ENCODE peak calls at places on chromosomes 12 and 14, in five cellular contexts. One of them, this sample, is unnamed.

GRCh38 chr12:119247007-119247719 is 68.4 kb downstream of the HSPB8 start:
- DNase-seq in GM12878: no peak
- DNase-seq in SK-N-SH: no peak
- DNase-seq in HepG2: no peak
- DNase-seq in K562: no peak
- DNase-seq in this sample: no peak

GRCh38 chr12:49627752-49628360 is 4.5 kb downstream of the PRPF40B start:
- DNase-seq in GM12878: no peak
- DNase-seq in SK-N-SH: no peak
- DNase-seq in HepG2: no peak
- DNase-seq in K562: no peak
- DNase-seq in this sample: no peak

GRCh38 chr14:51962678-51963077 is 26.7 kb upstream of the RTRAF start:
- DNase-seq in GM12878: no peak
- DNase-seq in SK-N-SH: no peak
- DNase-seq in HepG2: no peak
- DNase-seq in K562: no peak
- DNase-seq in this sample: no peak

GRCh38 chr12:96986883-96987523 is 79.9 kb downstream of the NEDD1 start:
- DNase-seq in GM12878: no peak
- DNase-seq in SK-N-SH: peak; percentile 64
- DNase-seq in HepG2: peak; percentile 27
- DNase-seq in K562: peak; percentile 16
- DNase-seq in this sample: peak; percentile 22

GRCh38 chr12:124617615-124618014 is 50.2 kb upstream of the NCOR2 start:
- DNase-seq in GM12878: no peak
- DNase-seq in SK-N-SH: peak; percentile 90
- DNase-seq in HepG2: no peak
- DNase-seq in K562: peak; percentile 48
- DNase-seq in this sample: no peak

GRCh38 chr12:55072093-55072492 is 52.3 kb downstream of the NEUROD4 start:
- DNase-seq in GM12878: no peak
- DNase-seq in SK-N-SH: no peak
- DNase-seq in HepG2: peak; percentile 23
- DNase-seq in K562: no peak
- DNase-seq in this sample: no peak

GRCh38 chr12:10121278-10121677 is 8.7 kb downstream of the CLEC7A start:
- DNase-seq in GM12878: no peak
- DNase-seq in SK-N-SH: no peak
- DNase-seq in HepG2: no peak
- DNase-seq in K562: no peak
- DNase-seq in this sample: no peak

GRCh38 chr12:26790645-26790994 is 42.4 kb downstream of the ITPR2 start:
- DNase-seq in GM12878: no peak
- DNase-seq in SK-N-SH: no peak
- DNase-seq in HepG2: no peak
- DNase-seq in K562: no peak
- DNase-seq in this sample: no peak

GRCh38 chr14:40899435-40899834 is 707.2 kb upstream of the LRFN5 start:
- DNase-seq in GM12878: no peak
- DNase-seq in SK-N-SH: no peak
- DNase-seq in HepG2: no peak
- DNase-seq in K562: no peak
- DNase-seq in this sample: no peak

GRCh38 chr12:110256780-110257431 is 24.1 kb upstream of the ATP2A2 start:
- DNase-seq in GM12878: no peak
- DNase-seq in SK-N-SH: no peak
- DNase-seq in HepG2: no peak
- DNase-seq in K562: no peak
- DNase-seq in this sample: no peak

GRCh38 chr12:56007892-56008471 is 10.9 kb downstream of the SUOX start:
- DNase-seq in GM12878: no peak
- DNase-seq in SK-N-SH: no peak
- DNase-seq in HepG2: no peak
- DNase-seq in K562: no peak
- DNase-seq in this sample: peak; percentile 20

DNA sequence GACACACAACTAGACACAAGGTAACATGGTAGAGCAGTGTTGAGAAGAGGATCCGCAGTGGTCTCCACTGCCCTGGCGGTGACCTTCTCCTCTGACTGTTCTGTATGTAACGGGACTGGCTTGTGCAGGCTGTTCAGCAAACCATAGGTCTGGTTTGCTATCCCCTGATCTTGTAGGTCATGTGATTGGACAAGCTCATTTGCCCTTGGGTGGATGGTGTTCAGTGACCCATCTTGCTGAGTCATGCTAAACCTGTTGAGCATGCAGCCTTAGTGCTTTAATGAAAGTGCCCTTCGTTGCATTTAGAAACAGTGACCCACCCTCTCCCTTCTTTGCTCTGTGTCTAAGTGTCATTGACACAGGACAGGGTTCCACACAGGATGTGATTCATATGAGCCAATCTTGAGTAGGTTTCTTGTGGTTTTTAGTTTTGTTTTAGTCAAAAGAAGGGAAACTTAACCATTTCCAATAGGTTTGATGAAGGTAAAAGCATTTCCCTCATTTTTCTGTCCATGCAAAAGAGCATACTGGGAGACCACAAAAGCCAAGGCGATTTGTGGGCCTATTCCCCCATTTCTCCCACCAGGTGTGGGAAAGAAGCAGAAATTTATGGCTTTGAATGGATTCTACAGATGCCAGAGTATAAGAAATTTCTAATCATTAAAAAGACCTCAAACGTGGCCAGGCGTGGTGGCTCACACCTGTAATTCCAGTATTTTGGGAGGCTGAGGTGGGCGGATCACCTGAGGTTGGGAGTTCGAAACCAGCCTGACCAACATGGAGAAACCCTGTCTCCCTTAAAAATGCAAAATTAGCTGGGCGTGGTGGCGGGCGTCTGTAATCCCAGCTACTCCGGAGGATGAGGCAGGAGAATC is 32.6 kb upstream of the HIF1A start:
- DNase-seq in GM12878: peak; percentile 100
- DNase-seq in SK-N-SH: peak; percentile 19
- DNase-seq in HepG2: peak; percentile 59
- DNase-seq in K562: peak; percentile 18
- DNase-seq in this sample: no peak
- TF ChIP-seq FOXM1 in GM12878: peak; percentile 92
- TF ChIP-seq FOXM1 in SK-N-SH: no peak
- TF ChIP-seq FOXM1 in HepG2: no peak
- TF ChIP-seq FOXM1 in K562: no peak
- TF ChIP-seq FOXM1 in this sample: no peak

GRCh38 chr14:105279642-105280361 is 21.0 kb downstream of the BRF1 start:
- DNase-seq in GM12878: no peak
- DNase-seq in SK-N-SH: no peak
- DNase-seq in HepG2: no peak
- DNase-seq in K562: no peak
- DNase-seq in this sample: no peak

GRCh38 chr14:105282098-105282725 is 18.6 kb downstream of the BRF1 start:
- DNase-seq in GM12878: no peak
- DNase-seq in SK-N-SH: no peak
- DNase-seq in HepG2: no peak
- DNase-seq in K562: no peak
- DNase-seq in this sample: no peak

GRCh38 chr14:105283028-105283427 is 17.8 kb downstream of the BRF1 start:
- DNase-seq in GM12878: no peak
- DNase-seq in SK-N-SH: no peak
- DNase-seq in HepG2: no peak
- DNase-seq in K562: peak; percentile 3
- DNase-seq in this sample: no peak

GRCh38 chr14:105281354-105282097 is 19.3 kb downstream of the BRF1 start:
- DNase-seq in GM12878: no peak
- DNase-seq in SK-N-SH: peak; percentile 70
- DNase-seq in HepG2: peak; percentile 46
- DNase-seq in K562: no peak
- DNase-seq in this sample: peak; percentile 66

DNA sequence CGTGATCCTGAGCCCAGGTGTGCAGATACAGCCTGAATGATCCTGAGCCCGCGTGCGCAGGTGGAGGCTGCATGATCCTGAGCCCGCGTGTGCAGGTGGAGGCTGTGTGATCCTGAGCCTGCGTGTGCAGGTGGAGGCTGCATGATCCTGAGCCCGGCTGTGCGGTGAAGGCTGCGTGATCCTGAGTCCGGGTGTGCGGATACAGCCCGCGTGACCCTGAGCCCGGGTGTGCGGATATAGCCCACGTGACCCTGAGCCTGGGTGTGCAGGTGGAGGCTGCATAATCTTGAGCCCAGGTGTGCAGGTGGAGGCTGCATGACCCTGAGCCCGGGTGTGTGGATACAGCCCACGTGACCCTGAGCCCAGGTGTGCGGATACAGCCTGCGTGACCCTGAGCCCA is 20.3 kb downstream of the BRF1 start:
- DNase-seq in GM12878: no peak
- DNase-seq in SK-N-SH: no peak
- DNase-seq in HepG2: no peak
- DNase-seq in K562: no peak
- DNase-seq in this sample: no peak
- TF ChIP-seq FOXM1 in GM12878: no peak
- TF ChIP-seq FOXM1 in SK-N-SH: no peak
- TF ChIP-seq FOXM1 in HepG2: no peak
- TF ChIP-seq FOXM1 in K562: no peak
- TF ChIP-seq FOXM1 in this sample: no peak

DNA sequence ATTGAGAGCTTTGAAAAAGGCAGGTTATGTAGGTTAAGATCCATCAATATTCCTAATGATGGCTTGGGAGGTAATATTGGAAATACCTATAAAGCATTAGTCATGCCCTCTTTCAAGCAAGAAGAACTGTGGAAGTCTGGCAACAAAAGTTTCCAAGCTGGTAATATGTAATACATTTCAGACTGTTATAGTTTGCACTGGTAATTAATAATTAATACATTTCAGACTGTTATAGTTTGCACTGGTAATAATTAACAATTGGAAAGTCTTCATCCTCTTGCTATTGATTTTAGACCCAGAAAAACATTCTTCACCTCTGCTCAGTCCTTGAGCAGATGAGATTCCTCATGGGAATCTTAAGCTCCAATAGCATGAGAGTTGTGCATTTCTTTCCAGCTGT is 29.0 kb upstream of the WDR89 start:
- DNase-seq in GM12878: no peak
- DNase-seq in SK-N-SH: no peak
- DNase-seq in HepG2: no peak
- DNase-seq in K562: no peak
- DNase-seq in this sample: no peak
- TF ChIP-seq FOXM1 in GM12878: no peak
- TF ChIP-seq FOXM1 in SK-N-SH: no peak
- TF ChIP-seq FOXM1 in HepG2: no peak
- TF ChIP-seq FOXM1 in K562: no peak
- TF ChIP-seq FOXM1 in this sample: no peak

GRCh38 chr12:98373019-98373554 is 142.3 kb upstream of the TMPO start:
- DNase-seq in GM12878: no peak
- DNase-seq in SK-N-SH: peak; percentile 43
- DNase-seq in HepG2: peak; percentile 30
- DNase-seq in K562: peak; percentile 33
- DNase-seq in this sample: peak; percentile 40
- TF ChIP-seq FOXM1 in GM12878: no peak
- TF ChIP-seq FOXM1 in SK-N-SH: no peak
- TF ChIP-seq FOXM1 in HepG2: no peak
- TF ChIP-seq FOXM1 in K562: no peak
- TF ChIP-seq FOXM1 in this sample: no peak

GRCh38 chr14:100309028-100309718 is 2.9 kb upstream of the SLC25A29 start:
- DNase-seq in GM12878: no peak
- DNase-seq in SK-N-SH: no peak
- DNase-seq in HepG2: no peak
- DNase-seq in K562: no peak
- DNase-seq in this sample: no peak

GRCh38 chr14:100308112-100308792 is 2.0 kb upstream of the SLC25A29 start:
- DNase-seq in GM12878: no peak
- DNase-seq in SK-N-SH: no peak
- DNase-seq in HepG2: no peak
- DNase-seq in K562: no peak
- DNase-seq in this sample: no peak

GRCh38 chr14:100306506-100307214 is 416 bp upstream of the SLC25A29 start:
- DNase-seq in GM12878: no peak
- DNase-seq in SK-N-SH: peak; percentile 99
- DNase-seq in HepG2: peak; percentile 70
- DNase-seq in K562: peak; percentile 94
- DNase-seq in this sample: peak; percentile 94

GRCh38 chr14:100306256-100306505 is at the start of gene SLC25A29:
- DNase-seq in GM12878: no peak
- DNase-seq in SK-N-SH: no peak
- DNase-seq in HepG2: no peak
- DNase-seq in K562: no peak
- DNase-seq in this sample: no peak

DNA sequence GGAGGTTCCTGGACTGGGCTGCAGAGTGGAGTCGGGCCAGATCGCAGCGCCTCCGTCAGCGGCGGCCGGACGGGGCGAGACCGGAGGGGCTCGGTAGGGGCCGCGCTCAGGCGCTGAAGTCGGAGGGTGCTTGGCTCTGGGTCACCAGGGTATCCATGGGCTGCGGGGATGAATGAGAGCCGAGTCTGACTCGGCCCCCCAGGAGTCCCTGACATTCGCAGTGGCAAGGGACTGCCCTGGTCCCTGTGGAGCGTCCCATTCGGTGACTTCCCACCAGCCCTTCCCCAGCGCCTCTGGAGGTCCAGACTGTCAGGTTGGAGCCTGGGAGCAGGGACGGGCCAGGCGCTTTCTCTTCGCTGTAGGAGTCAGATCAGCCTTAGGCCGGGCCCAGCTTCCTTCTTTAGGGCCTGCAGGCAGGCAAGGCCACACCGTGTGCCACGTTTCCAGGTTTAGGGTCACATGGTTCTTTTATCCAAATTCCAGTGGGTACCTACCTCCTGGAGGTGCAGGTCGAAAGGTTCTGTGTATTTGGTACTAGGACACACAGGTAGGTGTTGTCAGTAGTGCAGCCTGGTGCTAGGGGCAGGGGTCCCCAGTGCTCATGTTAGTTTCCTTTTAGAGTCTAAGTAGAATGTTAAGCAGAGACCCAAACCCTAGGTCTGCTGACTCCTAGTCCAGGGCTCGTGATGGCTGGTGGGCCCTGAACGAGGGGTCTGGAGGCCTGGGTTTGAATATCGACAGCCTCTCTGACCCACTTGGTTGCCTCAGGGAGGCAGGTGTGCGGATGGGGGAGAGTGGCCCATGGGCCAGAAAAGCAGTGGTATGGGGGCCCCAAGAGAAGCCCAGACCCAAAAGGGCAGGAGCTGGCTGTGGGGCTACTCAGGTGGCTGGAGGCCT is 1.2 kb upstream of the SLC25A29 start:
- DNase-seq in GM12878: no peak
- DNase-seq in SK-N-SH: peak; percentile 78
- DNase-seq in HepG2: no peak
- DNase-seq in K562: peak; percentile 23
- DNase-seq in this sample: no peak
- TF ChIP-seq FOXM1 in GM12878: no peak
- TF ChIP-seq FOXM1 in SK-N-SH: no peak
- TF ChIP-seq FOXM1 in HepG2: no peak
- TF ChIP-seq FOXM1 in K562: no peak
- TF ChIP-seq FOXM1 in this sample: no peak